ENCODE peak calls at places on chromosomes 7 and 10, in seven cellular contexts. K is right cardiac atrium, R is cardiac fibroblast, C is aorta, Z is lower leg skin, I is GM23338, A is foreskin fibroblast. N is an unnamed sample.

GRCh38 chr7:137282043-137282442 is 61.5 kb downstream of the PTN start:
- DNase-seq in K (no peak), R (no peak), C (no peak), Z (no peak), I (no peak), A (no peak), N (no peak)

GRCh38 chr10:47252093-47252780 is 47.8 kb upstream of the GDF10 start:
- DNase-seq in K (no peak), R (no peak), C (no peak), Z (no peak), I (no peak), A (no peak), N (no peak)

GRCh38 chr10:17228081-17229015 is at the start of gene VIM:
- DNase-seq in K (peak; percentile 95), R (peak; percentile 99), C (peak; percentile 98), Z (peak; percentile 98), I (peak; percentile 92), A (peak; percentile 100), N (peak; percentile 97)

GRCh38 chr10:86821600-86821999 is 65.2 kb downstream of the BMPR1A start:
- DNase-seq in K (peak; percentile 60), R (peak; percentile 79), C (no peak), Z (no peak), I (no peak), A (peak; percentile 9), N (no peak)

GRCh38 chr10:12795723-12796122 is 205.8 kb downstream of the CCDC3 start:
- DNase-seq in K (peak; percentile 64), R (no peak), C (peak; percentile 56), Z (no peak), I (no peak), A (no peak), N (no peak)

GRCh38 chr7:76300210-76300731 is 2.2 kb upstream of the HSPB1 start:
- DNase-seq in K (no peak), R (peak; percentile 93), C (no peak), Z (no peak), I (no peak), A (peak; percentile 67), N (no peak)

GRCh38 chr10:73881221-73881919 is 7.0 kb upstream of the CAMK2G start:
- DNase-seq in K (no peak), R (peak; percentile 38), C (no peak), Z (no peak), I (no peak), A (no peak), N (no peak)

GRCh38 chr10:74094231-74094630 is 56.4 kb downstream of the AP3M1 start:
- DNase-seq in K (no peak), R (no peak), C (no peak), Z (no peak), I (no peak), A (no peak), N (no peak)

GRCh38 chr7:50364645-50365044 is 60.1 kb downstream of the IKZF1 start:
- DNase-seq in K (no peak), R (no peak), C (no peak), Z (no peak), I (no peak), A (no peak), N (no peak)

GRCh38 chr10:76352300-76352699 is 920.9 kb downstream of the LRMDA start:
- DNase-seq in K (no peak), R (peak; percentile 96), C (no peak), Z (no peak), I (no peak), A (peak; percentile 94), N (no peak)

GRCh38 chr10:129055966-129056365 is 411.1 kb upstream of the MGMT start:
- DNase-seq in K (no peak), R (no peak), C (no peak), Z (peak; percentile 77), I (no peak), A (no peak), N (no peak)

GRCh38 chr7:97018775-97019535 is 5.7 kb downstream of the DLX5 start:
- DNase-seq in K (no peak), R (no peak), C (no peak), Z (no peak), I (peak; percentile 48), A (no peak), N (no peak)

GRCh38 chr7:92808006-92808405 is 28.4 kb downstream of the CDK6 start:
- DNase-seq in K (no peak), R (peak; percentile 63), C (no peak), Z (no peak), I (no peak), A (peak; percentile 64), N (no peak)

GRCh38 chr7:70542750-70543376 is 589.1 kb upstream of the GALNT17 start:
- DNase-seq in K (no peak), R (no peak), C (no peak), Z (no peak), I (no peak), A (no peak), N (no peak)

GRCh38 chr10:13371879-13372470 is 23.9 kb upstream of the SEPHS1 start:
- DNase-seq in K (peak; percentile 78), R (peak; percentile 87), C (peak; percentile 72), Z (peak; percentile 89), I (peak; percentile 91), A (peak; percentile 73), N (peak; percentile 76)

GRCh38 chr7:14835399-14835798 is 67.2 kb downstream of the DGKB start:
- DNase-seq in K (no peak), R (no peak), C (no peak), Z (no peak), I (no peak), A (no peak), N (no peak)

GRCh38 chr10:5679606-5680005 is 5.0 kb upstream of the TASOR2 start:
- DNase-seq in K (no peak), R (peak; percentile 42), C (no peak), Z (no peak), I (no peak), A (peak; percentile 53), N (no peak)

GRCh38 chr7:107667341-107667740 is 6.7 kb downstream of the SLC26A4 start:
- DNase-seq in K (no peak), R (no peak), C (no peak), Z (no peak), I (peak; percentile 37), A (no peak), N (no peak)

GRCh38 chr10:110612073-110612472 is 32.1 kb upstream of the RBM20 start:
- DNase-seq in K (no peak), R (no peak), C (no peak), Z (no peak), I (no peak), A (no peak), N (no peak)

GRCh38 chr7:155835446-155836215 is 23.4 kb upstream of the SHH start:
- DNase-seq in K (no peak), R (no peak), C (no peak), Z (peak; percentile 74), I (no peak), A (no peak), N (peak; percentile 47)

GRCh38 chr10:100742936-100743335 is 2.4 kb upstream of the PAX2 start:
- DNase-seq in K (no peak), R (no peak), C (no peak), Z (no peak), I (no peak), A (no peak), N (no peak)

GRCh38 chr7:19816128-19816527 is 42.7 kb upstream of the TMEM196 start:
- DNase-seq in K (no peak), R (no peak), C (no peak), Z (no peak), I (no peak), A (no peak), N (no peak)

GRCh38 chr7:157558061-157558460 is 221.3 kb downstream of the DNAJB6 start:
- DNase-seq in K (no peak), R (no peak), C (no peak), Z (no peak), I (no peak), A (no peak), N (peak; percentile 11)

GRCh38 chr10:84540022-84540616 is 211.7 kb downstream of the CCSER2 start:
- DNase-seq in K (no peak), R (peak; percentile 93), C (no peak), Z (no peak), I (no peak), A (peak; percentile 66), N (no peak)
- H3K4me3 ChIP-seq in K (no peak overlapping the region), R (no peak overlapping the region), C (no peak overlapping the region), Z (no peak overlapping the region), I (peak overlapping the region; percentile 76), A (peak overlapping the region; percentile 59), N (peak overlapping the region; percentile 33)

DNA sequence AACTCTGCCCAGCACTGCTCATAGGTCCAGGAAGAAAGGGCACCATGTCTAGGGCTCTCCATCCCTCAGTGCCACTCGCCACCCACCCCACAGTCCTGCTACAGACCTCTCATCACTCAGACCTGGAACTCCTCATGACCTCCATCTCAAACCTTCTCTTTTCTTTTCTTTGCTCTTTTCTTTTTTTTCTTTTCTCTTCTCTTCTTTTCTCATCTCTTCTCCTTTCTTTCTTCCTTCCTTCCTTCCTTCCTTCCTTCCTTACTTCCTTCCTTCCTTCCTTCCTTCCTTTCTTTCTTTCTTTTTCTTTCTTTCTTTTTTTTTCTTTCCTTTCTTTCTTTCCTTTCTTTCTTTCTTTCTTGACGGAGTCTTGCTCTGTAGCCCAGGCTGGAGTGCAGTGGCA is 122.2 kb downstream of the KLF6 start:
- DNase-seq in K (no peak), R (no peak), C (no peak), Z (no peak), I (no peak), A (no peak), N (no peak)
- H3K4me3 ChIP-seq in K (no peak overlapping the region), R (no peak overlapping the region), C (no peak overlapping the region), Z (no peak overlapping the region), I (no peak overlapping the region), A (no peak overlapping the region), N (no peak overlapping the region)

DNA sequence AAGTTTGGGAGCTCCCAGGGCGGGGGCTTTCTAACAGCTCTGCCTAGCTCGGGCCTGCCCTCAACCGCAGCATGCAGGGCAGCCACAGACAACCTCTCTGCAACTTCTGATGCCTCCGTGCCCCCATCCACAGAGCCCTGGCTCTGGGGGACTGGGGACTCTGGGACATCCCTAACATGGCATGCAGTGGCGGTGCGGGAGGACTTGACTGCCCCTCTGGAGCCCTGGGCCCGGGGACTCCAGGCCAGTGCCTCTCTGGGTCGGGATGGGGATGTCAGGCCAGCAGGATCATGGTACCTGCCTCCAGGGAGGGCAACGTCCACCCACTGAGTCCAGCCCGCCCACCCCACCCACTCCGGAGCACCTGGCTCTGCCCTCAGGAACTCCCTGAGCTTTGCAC is 520 bp upstream of the AQP1 start:
- DNase-seq in K (peak; percentile 45), R (no peak), C (peak; percentile 50), Z (no peak), I (no peak), A (no peak), N (no peak)
- H3K4me3 ChIP-seq in K (peak overlapping the region; percentile 29), R (no peak overlapping the region), C (no peak overlapping the region), Z (no peak overlapping the region), I (no peak overlapping the region), A (no peak overlapping the region), N (peak overlapping the region; percentile 36)

GRCh38 chr7:43791-44540 is 148.4 kb upstream of the FAM20C start:
- DNase-seq in K (peak; percentile 20), R (no peak), C (peak; percentile 32), Z (peak; percentile 68), I (no peak), A (no peak), N (peak; percentile 34)

GRCh38 chr7:45120-46090 is 147.0 kb upstream of the FAM20C start:
- DNase-seq in K (peak; percentile 6), R (no peak), C (peak; percentile 32), Z (peak; percentile 70), I (no peak), A (no peak), N (peak; percentile 72)

GRCh38 chr7:44541-44896 is 147.9 kb upstream of the FAM20C start:
- DNase-seq in K (peak; percentile 21), R (no peak), C (no peak), Z (peak; percentile 43), I (no peak), A (no peak), N (peak; percentile 38)

GRCh38 chr7:46830-47140 is 145.6 kb upstream of the FAM20C start:
- DNase-seq in K (no peak), R (no peak), C (peak; percentile 19), Z (peak; percentile 20), I (no peak), A (no peak), N (peak; percentile 69)

GRCh38 chr7:46123-46829 is 146.1 kb upstream of the FAM20C start:
- DNase-seq in K (no peak), R (no peak), C (no peak), Z (peak; percentile 53), I (no peak), A (no peak), N (peak; percentile 34)
- H3K4me3 ChIP-seq in K (no peak overlapping the region), R (no peak overlapping the region), C (no peak overlapping the region), Z (no peak overlapping the region), I (no peak overlapping the region), A (no peak overlapping the region), N (no peak overlapping the region)